ENCODE peak calls at places on chromosome 18, in six cellular contexts. One of them, this sample, is unnamed.

GRCh38 chr18:68221116-68221724 is 493.7 kb downstream of the TMX3 start:
- DNase-seq in HL-60: no peak
- DNase-seq in activated T-cell treated with anti-CD3 and anti-CD28 coated beads for 1 hour: no peak
- DNase-seq in T-helper 2 cell: no peak
- DNase-seq in stimulated activated CD4-positive, alpha-beta T cell treated with anti-CD3 and anti-CD28 coated beads, Interleukin-4, amount 100 ng/mL, for 24 hours: no peak
- DNase-seq in cardiac fibroblast: no peak
- DNase-seq in this sample: no peak

GRCh38 chr18:26468931-26469340 is 79.4 kb downstream of the KCTD1 start:
- DNase-seq in HL-60: no peak
- DNase-seq in activated T-cell treated with anti-CD3 and anti-CD28 coated beads for 1 hour: no peak
- DNase-seq in T-helper 2 cell: no peak
- DNase-seq in stimulated activated CD4-positive, alpha-beta T cell treated with anti-CD3 and anti-CD28 coated beads, Interleukin-4, amount 100 ng/mL, for 24 hours: no peak
- DNase-seq in cardiac fibroblast: no peak
- DNase-seq in this sample: no peak

GRCh38 chr18:24937624-24938285 is 414.2 kb downstream of the ZNF521 start:
- DNase-seq in HL-60: no peak
- DNase-seq in activated T-cell treated with anti-CD3 and anti-CD28 coated beads for 1 hour: no peak
- DNase-seq in T-helper 2 cell: no peak
- DNase-seq in stimulated activated CD4-positive, alpha-beta T cell treated with anti-CD3 and anti-CD28 coated beads, Interleukin-4, amount 100 ng/mL, for 24 hours: no peak
- DNase-seq in cardiac fibroblast: no peak
- DNase-seq in this sample: no peak

GRCh38 chr18:59639136-59639535 is 58.1 kb downstream of the CCBE1 start:
- DNase-seq in HL-60: no peak
- DNase-seq in activated T-cell treated with anti-CD3 and anti-CD28 coated beads for 1 hour: no peak
- DNase-seq in T-helper 2 cell: no peak
- DNase-seq in stimulated activated CD4-positive, alpha-beta T cell treated with anti-CD3 and anti-CD28 coated beads, Interleukin-4, amount 100 ng/mL, for 24 hours: no peak
- DNase-seq in cardiac fibroblast: no peak
- DNase-seq in this sample: no peak

GRCh38 chr18:57859314-57859713 is 56.2 kb upstream of the ATP8B1 start:
- DNase-seq in HL-60: peak; percentile 12
- DNase-seq in activated T-cell treated with anti-CD3 and anti-CD28 coated beads for 1 hour: no peak
- DNase-seq in T-helper 2 cell: no peak
- DNase-seq in stimulated activated CD4-positive, alpha-beta T cell treated with anti-CD3 and anti-CD28 coated beads, Interleukin-4, amount 100 ng/mL, for 24 hours: peak; percentile 6
- DNase-seq in cardiac fibroblast: peak; percentile 55
- DNase-seq in this sample: no peak

GRCh38 chr18:48563027-48563426 is 24.2 kb downstream of the CTIF start:
- DNase-seq in HL-60: no peak
- DNase-seq in activated T-cell treated with anti-CD3 and anti-CD28 coated beads for 1 hour: no peak
- DNase-seq in T-helper 2 cell: no peak
- DNase-seq in stimulated activated CD4-positive, alpha-beta T cell treated with anti-CD3 and anti-CD28 coated beads, Interleukin-4, amount 100 ng/mL, for 24 hours: no peak
- DNase-seq in cardiac fibroblast: peak; percentile 80
- DNase-seq in this sample: no peak

GRCh38 chr18:14014456-14014855 is 99.1 kb upstream of the MC2R start:
- DNase-seq in HL-60: no peak
- DNase-seq in activated T-cell treated with anti-CD3 and anti-CD28 coated beads for 1 hour: no peak
- DNase-seq in T-helper 2 cell: no peak
- DNase-seq in stimulated activated CD4-positive, alpha-beta T cell treated with anti-CD3 and anti-CD28 coated beads, Interleukin-4, amount 100 ng/mL, for 24 hours: no peak
- DNase-seq in cardiac fibroblast: no peak
- DNase-seq in this sample: no peak

GRCh38 chr18:3538456-3538855 is 88.5 kb downstream of the TGIF1 start:
- DNase-seq in HL-60: no peak
- DNase-seq in activated T-cell treated with anti-CD3 and anti-CD28 coated beads for 1 hour: no peak
- DNase-seq in T-helper 2 cell: no peak
- DNase-seq in stimulated activated CD4-positive, alpha-beta T cell treated with anti-CD3 and anti-CD28 coated beads, Interleukin-4, amount 100 ng/mL, for 24 hours: no peak
- DNase-seq in cardiac fibroblast: no peak
- DNase-seq in this sample: no peak

GRCh38 chr18:26103579-26103978 is 13.2 kb upstream of the SS18 start:
- DNase-seq in HL-60: no peak
- DNase-seq in activated T-cell treated with anti-CD3 and anti-CD28 coated beads for 1 hour: peak; percentile 7
- DNase-seq in T-helper 2 cell: no peak
- DNase-seq in stimulated activated CD4-positive, alpha-beta T cell treated with anti-CD3 and anti-CD28 coated beads, Interleukin-4, amount 100 ng/mL, for 24 hours: peak; percentile 33
- DNase-seq in cardiac fibroblast: peak; percentile 11
- DNase-seq in this sample: peak; percentile 23

GRCh38 chr18:3245185-3245564 is 2.4 kb upstream of the MYL12A start:
- DNase-seq in HL-60: no peak
- DNase-seq in activated T-cell treated with anti-CD3 and anti-CD28 coated beads for 1 hour: no peak
- DNase-seq in T-helper 2 cell: no peak
- DNase-seq in stimulated activated CD4-positive, alpha-beta T cell treated with anti-CD3 and anti-CD28 coated beads, Interleukin-4, amount 100 ng/mL, for 24 hours: no peak
- DNase-seq in cardiac fibroblast: no peak
- DNase-seq in this sample: no peak

GRCh38 chr18:48996901-48997463 is 46.2 kb upstream of the SMAD7 start:
- DNase-seq in HL-60: no peak
- DNase-seq in activated T-cell treated with anti-CD3 and anti-CD28 coated beads for 1 hour: no peak
- DNase-seq in T-helper 2 cell: no peak
- DNase-seq in stimulated activated CD4-positive, alpha-beta T cell treated with anti-CD3 and anti-CD28 coated beads, Interleukin-4, amount 100 ng/mL, for 24 hours: no peak
- DNase-seq in cardiac fibroblast: peak; percentile 76
- DNase-seq in this sample: peak; percentile 11

GRCh38 chr18:59549797-59550516 is 147.3 kb downstream of the CCBE1 start:
- DNase-seq in HL-60: no peak
- DNase-seq in activated T-cell treated with anti-CD3 and anti-CD28 coated beads for 1 hour: no peak
- DNase-seq in T-helper 2 cell: no peak
- DNase-seq in stimulated activated CD4-positive, alpha-beta T cell treated with anti-CD3 and anti-CD28 coated beads, Interleukin-4, amount 100 ng/mL, for 24 hours: no peak
- DNase-seq in cardiac fibroblast: no peak
- DNase-seq in this sample: no peak

GRCh38 chr18:470661-471501 is 29.6 kb downstream of the COLEC12 start:
- DNase-seq in HL-60: peak; percentile 79
- DNase-seq in activated T-cell treated with anti-CD3 and anti-CD28 coated beads for 1 hour: no peak
- DNase-seq in T-helper 2 cell: no peak
- DNase-seq in stimulated activated CD4-positive, alpha-beta T cell treated with anti-CD3 and anti-CD28 coated beads, Interleukin-4, amount 100 ng/mL, for 24 hours: no peak
- DNase-seq in cardiac fibroblast: peak; percentile 84
- DNase-seq in this sample: no peak

GRCh38 chr18:69885841-69886531 is 61.7 kb downstream of the CD226 start:
- DNase-seq in HL-60: no peak
- DNase-seq in activated T-cell treated with anti-CD3 and anti-CD28 coated beads for 1 hour: no peak
- DNase-seq in T-helper 2 cell: peak; percentile 43
- DNase-seq in stimulated activated CD4-positive, alpha-beta T cell treated with anti-CD3 and anti-CD28 coated beads, Interleukin-4, amount 100 ng/mL, for 24 hours: peak; percentile 70
- DNase-seq in cardiac fibroblast: no peak
- DNase-seq in this sample: no peak

GRCh38 chr18:3706279-3707097 is 256.5 kb downstream of the TGIF1 start:
- DNase-seq in HL-60: peak; percentile 50
- DNase-seq in activated T-cell treated with anti-CD3 and anti-CD28 coated beads for 1 hour: no peak
- DNase-seq in T-helper 2 cell: no peak
- DNase-seq in stimulated activated CD4-positive, alpha-beta T cell treated with anti-CD3 and anti-CD28 coated beads, Interleukin-4, amount 100 ng/mL, for 24 hours: no peak
- DNase-seq in cardiac fibroblast: peak; percentile 58
- DNase-seq in this sample: no peak

GRCh38 chr18:79522451-79523220 is 126.9 kb downstream of the NFATC1 start:
- DNase-seq in HL-60: no peak
- DNase-seq in activated T-cell treated with anti-CD3 and anti-CD28 coated beads for 1 hour: peak; percentile 65
- DNase-seq in T-helper 2 cell: peak; percentile 28
- DNase-seq in stimulated activated CD4-positive, alpha-beta T cell treated with anti-CD3 and anti-CD28 coated beads, Interleukin-4, amount 100 ng/mL, for 24 hours: peak; percentile 67
- DNase-seq in cardiac fibroblast: no peak
- DNase-seq in this sample: peak; percentile 45

GRCh38 chr18:53886066-53886465 is 338.4 kb downstream of the MBD2 start:
- DNase-seq in HL-60: no peak
- DNase-seq in activated T-cell treated with anti-CD3 and anti-CD28 coated beads for 1 hour: no peak
- DNase-seq in T-helper 2 cell: no peak
- DNase-seq in stimulated activated CD4-positive, alpha-beta T cell treated with anti-CD3 and anti-CD28 coated beads, Interleukin-4, amount 100 ng/mL, for 24 hours: no peak
- DNase-seq in cardiac fibroblast: no peak
- DNase-seq in this sample: no peak

GRCh38 chr18:62741118-62741566 is 25.8 kb downstream of the PHLPP1 start:
- DNase-seq in HL-60: peak; percentile 91
- DNase-seq in activated T-cell treated with anti-CD3 and anti-CD28 coated beads for 1 hour: no peak
- DNase-seq in T-helper 2 cell: no peak
- DNase-seq in stimulated activated CD4-positive, alpha-beta T cell treated with anti-CD3 and anti-CD28 coated beads, Interleukin-4, amount 100 ng/mL, for 24 hours: peak; percentile 14
- DNase-seq in cardiac fibroblast: peak; percentile 66
- DNase-seq in this sample: no peak

GRCh38 chr18:59639821-59640220 is 57.4 kb downstream of the CCBE1 start:
- DNase-seq in HL-60: no peak
- DNase-seq in activated T-cell treated with anti-CD3 and anti-CD28 coated beads for 1 hour: no peak
- DNase-seq in T-helper 2 cell: no peak
- DNase-seq in stimulated activated CD4-positive, alpha-beta T cell treated with anti-CD3 and anti-CD28 coated beads, Interleukin-4, amount 100 ng/mL, for 24 hours: no peak
- DNase-seq in cardiac fibroblast: no peak
- DNase-seq in this sample: no peak

GRCh38 chr18:47522359-47522758 is 270.9 kb upstream of the SKOR2 start:
- DNase-seq in HL-60: no peak
- DNase-seq in activated T-cell treated with anti-CD3 and anti-CD28 coated beads for 1 hour: no peak
- DNase-seq in T-helper 2 cell: no peak
- DNase-seq in stimulated activated CD4-positive, alpha-beta T cell treated with anti-CD3 and anti-CD28 coated beads, Interleukin-4, amount 100 ng/mL, for 24 hours: no peak
- DNase-seq in cardiac fibroblast: no peak
- DNase-seq in this sample: no peak

GRCh38 chr18:65073060-65073550 is 677.7 kb upstream of the CDH7 start:
- DNase-seq in HL-60: no peak
- DNase-seq in activated T-cell treated with anti-CD3 and anti-CD28 coated beads for 1 hour: no peak
- DNase-seq in T-helper 2 cell: no peak
- DNase-seq in stimulated activated CD4-positive, alpha-beta T cell treated with anti-CD3 and anti-CD28 coated beads, Interleukin-4, amount 100 ng/mL, for 24 hours: no peak
- DNase-seq in cardiac fibroblast: no peak
- DNase-seq in this sample: no peak

GRCh38 chr18:37483221-37483971 is 82.2 kb downstream of the CELF4 start:
- DNase-seq in HL-60: no peak
- DNase-seq in activated T-cell treated with anti-CD3 and anti-CD28 coated beads for 1 hour: no peak
- DNase-seq in T-helper 2 cell: no peak
- DNase-seq in stimulated activated CD4-positive, alpha-beta T cell treated with anti-CD3 and anti-CD28 coated beads, Interleukin-4, amount 100 ng/mL, for 24 hours: no peak
- DNase-seq in cardiac fibroblast: peak; percentile 9
- DNase-seq in this sample: no peak

GRCh38 chr18:12287131-12287681 is 20.8 kb upstream of the TUBB6 start:
- DNase-seq in HL-60: no peak
- DNase-seq in activated T-cell treated with anti-CD3 and anti-CD28 coated beads for 1 hour: no peak
- DNase-seq in T-helper 2 cell: no peak
- DNase-seq in stimulated activated CD4-positive, alpha-beta T cell treated with anti-CD3 and anti-CD28 coated beads, Interleukin-4, amount 100 ng/mL, for 24 hours: no peak
- DNase-seq in cardiac fibroblast: no peak
- DNase-seq in this sample: no peak

GRCh38 chr18:78580835-78581339 is 398.7 kb upstream of the SALL3 start:
- DNase-seq in HL-60: no peak
- DNase-seq in activated T-cell treated with anti-CD3 and anti-CD28 coated beads for 1 hour: no peak
- DNase-seq in T-helper 2 cell: no peak
- DNase-seq in stimulated activated CD4-positive, alpha-beta T cell treated with anti-CD3 and anti-CD28 coated beads, Interleukin-4, amount 100 ng/mL, for 24 hours: no peak
- DNase-seq in cardiac fibroblast: no peak
- DNase-seq in this sample: no peak

GRCh38 chr18:62625019-62625418 is 90.3 kb upstream of the PHLPP1 start:
- DNase-seq in HL-60: no peak
- DNase-seq in activated T-cell treated with anti-CD3 and anti-CD28 coated beads for 1 hour: no peak
- DNase-seq in T-helper 2 cell: no peak
- DNase-seq in stimulated activated CD4-positive, alpha-beta T cell treated with anti-CD3 and anti-CD28 coated beads, Interleukin-4, amount 100 ng/mL, for 24 hours: no peak
- DNase-seq in cardiac fibroblast: peak; percentile 20
- DNase-seq in this sample: no peak

GRCh38 chr18:22185298-22185697 is 15.9 kb downstream of the GATA6 start:
- DNase-seq in HL-60: no peak
- DNase-seq in activated T-cell treated with anti-CD3 and anti-CD28 coated beads for 1 hour: no peak
- DNase-seq in T-helper 2 cell: no peak
- DNase-seq in stimulated activated CD4-positive, alpha-beta T cell treated with anti-CD3 and anti-CD28 coated beads, Interleukin-4, amount 100 ng/mL, for 24 hours: no peak
- DNase-seq in cardiac fibroblast: no peak
- DNase-seq in this sample: no peak

GRCh38 chr18:76167440-76167839 is 327.6 kb downstream of the ZNF516 start:
- DNase-seq in HL-60: no peak
- DNase-seq in activated T-cell treated with anti-CD3 and anti-CD28 coated beads for 1 hour: no peak
- DNase-seq in T-helper 2 cell: no peak
- DNase-seq in stimulated activated CD4-positive, alpha-beta T cell treated with anti-CD3 and anti-CD28 coated beads, Interleukin-4, amount 100 ng/mL, for 24 hours: no peak
- DNase-seq in cardiac fibroblast: no peak
- DNase-seq in this sample: no peak

GRCh38 chr18:3851159-3851558 is 401.2 kb downstream of the TGIF1 start:
- DNase-seq in HL-60: no peak
- DNase-seq in activated T-cell treated with anti-CD3 and anti-CD28 coated beads for 1 hour: no peak
- DNase-seq in T-helper 2 cell: no peak
- DNase-seq in stimulated activated CD4-positive, alpha-beta T cell treated with anti-CD3 and anti-CD28 coated beads, Interleukin-4, amount 100 ng/mL, for 24 hours: no peak
- DNase-seq in cardiac fibroblast: no peak
- DNase-seq in this sample: no peak

GRCh38 chr18:9130806-9131205 is 5.8 kb upstream of the ANKRD12 start:
- DNase-seq in HL-60: no peak
- DNase-seq in activated T-cell treated with anti-CD3 and anti-CD28 coated beads for 1 hour: no peak
- DNase-seq in T-helper 2 cell: no peak
- DNase-seq in stimulated activated CD4-positive, alpha-beta T cell treated with anti-CD3 and anti-CD28 coated beads, Interleukin-4, amount 100 ng/mL, for 24 hours: no peak
- DNase-seq in cardiac fibroblast: peak; percentile 61
- DNase-seq in this sample: no peak

GRCh38 chr18:74303306-74303705 is 11.5 kb upstream of the CYB5A start:
- DNase-seq in HL-60: no peak
- DNase-seq in activated T-cell treated with anti-CD3 and anti-CD28 coated beads for 1 hour: no peak
- DNase-seq in T-helper 2 cell: no peak
- DNase-seq in stimulated activated CD4-positive, alpha-beta T cell treated with anti-CD3 and anti-CD28 coated beads, Interleukin-4, amount 100 ng/mL, for 24 hours: no peak
- DNase-seq in cardiac fibroblast: no peak
- DNase-seq in this sample: no peak

This sample was measured in stimulated activated naive CD4-positive, alpha-beta T cell.